ENCODE peak calls at places on chromosomes 16 and 17, in ten cellular contexts. V is heart right ventricle, P is endothelial cell of umbilical vein, Q is cardiac muscle cell, W is fibroblast of pulmonary artery, D is stomach, I is pancreas, G is mucosa of descending colon, U is thoracic aorta, O is PC-3. B is an unnamed sample.

GRCh38 chr17:2420131-2420530 is 19.3 kb upstream of the MNT start:
- DNase-seq in U (no peak), Q (no peak), G (no peak), D (no peak), V (no peak), P (no peak), I (no peak), W (no peak), O (no peak), B (no peak)

GRCh38 chr17:37176683-37177082 is 199.1 kb upstream of the C17orf78 start:
- DNase-seq in O (peak; percentile 16), W (peak; percentile 31), G (no peak), Q (no peak), D (no peak), P (peak; percentile 11), I (no peak), V (no peak), U (no peak), B (no peak)

GRCh38 chr16:50862818-50863672 is 121.2 kb downstream of the CYLD start:
- DNase-seq in D (no peak), W (no peak), I (no peak), P (no peak), O (no peak), U (no peak), V (no peak), G (no peak), Q (no peak), B (no peak)

GRCh38 chr17:13582776-13583414 is 18.8 kb downstream of the HS3ST3A1 start:
- DNase-seq in I (no peak), P (no peak), O (no peak), U (no peak), W (no peak), Q (no peak), V (no peak), G (no peak), D (no peak), B (no peak)

GRCh38 chr16:20910781-20911321 is 10.3 kb downstream of the LYRM1 start:
- DNase-seq in O (peak; percentile 91), Q (no peak), V (no peak), P (peak; percentile 95), I (no peak), U (no peak), W (peak; percentile 94), D (no peak), G (no peak), B (peak; percentile 82)

GRCh38 chr16:60681014-60681413 is 1355.2 kb downstream of the CDH8 start:
- DNase-seq in U (no peak), V (no peak), Q (no peak), D (no peak), P (no peak), O (no peak), I (no peak), G (no peak), W (no peak), B (no peak)

GRCh38 chr17:32283745-32284207 is 18.1 kb downstream of the RHBDL3 start:
- DNase-seq in Q (no peak), U (no peak), D (no peak), P (no peak), V (no peak), W (peak; percentile 48), G (no peak), O (peak; percentile 22), I (no peak), B (no peak)

GRCh38 chr17:8482546-8482945 is 46.9 kb downstream of the NDEL1 start:
- DNase-seq in I (no peak), O (no peak), P (no peak), W (no peak), D (no peak), G (no peak), U (no peak), V (no peak), Q (no peak), B (no peak)

GRCh38 chr16:87324411-87325275 is 7.5 kb upstream of the C16orf95 start:
- DNase-seq in D (no peak), I (peak; percentile 82), P (peak; percentile 28), G (peak; percentile 46), W (peak; percentile 36), U (no peak), Q (peak; percentile 63), V (peak; percentile 38), O (peak; percentile 21), B (no peak)

GRCh38 chr17:78432226-78432894 is 53.9 kb downstream of the PGS1 start:
- DNase-seq in Q (no peak), D (no peak), V (no peak), P (no peak), U (no peak), G (no peak), I (no peak), O (no peak), W (no peak), B (no peak)

GRCh38 chr17:1730004-1730344 is 5.5 kb downstream of the WDR81 start:
- DNase-seq in Q (no peak), V (no peak), D (no peak), U (no peak), I (no peak), W (no peak), P (no peak), O (no peak), G (no peak), B (no peak)

GRCh38 chr17:28384281-28385036 is 13.0 kb downstream of the SARM1 start:
- DNase-seq in U (no peak), I (peak; percentile 96), V (peak; percentile 36), Q (peak; percentile 48), O (peak; percentile 66), P (peak; percentile 25), G (peak; percentile 83), W (no peak), D (peak; percentile 88), B (no peak)

GRCh38 chr17:63976702-63977101 is 4.0 kb upstream of the SCN4A start:
- DNase-seq in V (no peak), W (no peak), I (no peak), P (no peak), O (no peak), U (no peak), D (no peak), G (no peak), Q (no peak), B (no peak)

GRCh38 chr17:64641499-64641898 is 20.6 kb downstream of the SMURF2 start:
- DNase-seq in Q (no peak), D (no peak), W (peak; percentile 75), O (peak; percentile 68), U (no peak), P (peak; percentile 80), I (no peak), V (no peak), G (peak; percentile 27), B (peak; percentile 75)

GRCh38 chr16:78837706-78838105 is 738.3 kb downstream of the WWOX start:
- DNase-seq in V (no peak), W (no peak), P (no peak), O (no peak), G (no peak), U (no peak), Q (no peak), D (no peak), I (no peak), B (no peak)

GRCh38 chr17:82412535-82413520 is 5.3 kb upstream of the HEXD start:
- DNase-seq in V (no peak), G (no peak), U (no peak), D (no peak), W (no peak), O (no peak), P (no peak), I (no peak), Q (no peak), B (no peak)
- TF ChIP-seq CTCF in V (no peak), G (no peak), U (no peak), D (no peak), W (no peak), O (no peak), P (no peak), I (no peak), Q (no peak), B (no peak)

DNA sequence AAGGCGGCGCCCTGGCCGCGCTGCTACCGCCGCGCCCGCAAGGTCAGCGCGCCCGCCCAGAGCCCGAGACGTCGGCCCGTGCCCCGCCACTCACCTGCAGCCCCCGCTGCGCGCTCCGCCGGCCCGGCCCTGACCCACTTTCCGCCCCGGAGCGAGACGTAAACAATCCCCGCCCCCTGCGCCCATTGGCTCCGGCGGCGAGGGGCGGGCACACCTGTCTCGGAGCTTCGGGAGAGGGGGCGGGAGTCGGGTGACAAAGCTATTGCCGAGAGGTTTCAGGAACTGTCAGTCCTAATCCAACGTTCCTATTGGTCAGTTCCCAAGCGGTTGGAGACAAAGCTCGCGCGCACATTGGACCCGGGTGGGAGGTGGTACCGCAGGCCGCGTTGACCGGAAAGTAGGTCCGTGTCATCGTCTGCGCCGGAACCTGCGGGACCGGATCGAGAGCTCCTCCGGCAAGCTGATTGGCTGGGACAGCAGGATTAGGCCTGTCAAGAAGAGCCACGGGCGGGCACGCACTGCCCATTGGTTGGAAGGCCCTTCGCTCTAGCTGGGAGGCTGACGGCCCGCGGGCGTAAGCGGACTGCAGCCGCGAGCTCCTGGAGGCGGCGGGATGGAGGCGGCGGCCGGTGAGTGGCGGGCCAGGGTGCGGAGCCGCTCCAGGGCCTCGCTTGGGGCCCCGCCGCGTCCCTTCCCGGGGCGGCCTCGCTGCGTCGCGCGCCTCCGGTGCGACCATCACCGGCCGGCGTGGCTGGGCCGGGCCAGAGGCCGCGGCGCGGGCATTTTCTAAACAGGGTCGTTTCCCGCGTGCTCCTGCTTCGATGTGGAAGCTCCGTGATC is at the start of the genes NUBP2 and SPSB3:
- DNase-seq in Q (peak; percentile 100), V (peak; percentile 100), G (peak; percentile 99), U (peak; percentile 99), P (peak; percentile 100), W (peak; percentile 100), O (peak; percentile 98), D (peak; percentile 100), I (peak; percentile 100), B (peak; percentile 100)
- H3K4me3 ChIP-seq in Q (peak within 1 kb of the TSS; percentile 92), V (peak within 1 kb of the TSS; percentile 93), G (peak within 1 kb of the TSS; percentile 69), U (peak within 1 kb of the TSS; percentile 89), P (peak within 1 kb of the TSS; percentile 97), W (peak within 1 kb of the TSS; percentile 90), O (peak within 1 kb of the TSS; percentile 89), D (peak within 1 kb of the TSS; percentile 90), I (peak within 1 kb of the TSS; percentile 91), B (peak within 1 kb of the TSS; percentile 83)

DNA sequence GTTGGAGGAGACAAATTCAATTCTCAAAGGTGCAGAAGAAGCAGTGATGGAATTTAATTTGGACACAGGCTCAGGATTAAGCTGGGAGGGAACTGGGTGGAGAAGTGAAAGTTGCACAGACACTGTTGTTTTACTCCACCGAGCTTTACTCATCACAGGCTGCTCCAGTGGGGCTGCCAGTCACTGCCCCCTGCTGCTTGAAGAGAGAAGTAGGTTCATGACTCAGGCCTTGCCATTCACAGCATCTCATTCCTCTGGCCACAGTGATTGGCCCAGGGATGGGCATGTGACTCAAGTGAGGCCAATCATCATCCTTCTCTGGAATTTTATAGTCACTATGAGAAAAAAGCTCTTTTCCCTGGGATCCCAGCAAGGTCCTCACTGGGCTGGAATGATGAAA is 11.8 kb downstream of the GNAO1 start:
- DNase-seq in O (no peak), V (no peak), Q (no peak), D (no peak), P (no peak), U (no peak), G (peak; percentile 24), W (no peak), I (no peak), B (no peak)
- TF ChIP-seq CTCF in O (no peak), V (peak; percentile 38), Q (peak; percentile 14), D (no peak), P (no peak), U (no peak), G (no peak), W (peak; percentile 5), I (no peak), B (no peak)

DNA sequence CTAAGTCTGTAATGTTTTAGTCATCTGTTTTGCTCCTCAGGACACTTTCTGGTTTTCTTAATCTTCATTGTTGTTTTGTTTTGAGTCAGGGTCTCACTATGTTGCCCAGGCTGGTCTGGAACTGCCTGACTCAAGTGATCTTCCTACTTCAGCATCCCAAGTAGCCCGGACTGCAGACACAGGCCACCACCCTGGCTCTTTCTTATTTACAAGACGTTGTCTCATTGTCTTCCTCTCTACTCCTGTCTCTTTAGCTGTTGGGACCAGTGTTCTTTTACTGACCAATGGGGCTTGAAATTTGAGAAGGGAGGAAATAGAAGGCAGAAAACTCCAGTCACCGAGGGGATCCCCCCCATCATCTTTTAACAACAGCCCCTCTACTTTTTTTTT is 1.2 kb downstream of the SCPEP1 start:
- DNase-seq in W (no peak), G (no peak), U (no peak), P (no peak), V (no peak), Q (no peak), O (no peak), I (no peak), D (no peak), B (no peak)
- H3K4me3 ChIP-seq in W (peak overlapping the region; percentile 84), G (no peak overlapping the region), U (peak overlapping the region; percentile 93), P (no peak overlapping the region), V (peak overlapping the region; percentile 73), Q (no peak overlapping the region), O (peak overlapping the region; percentile 85), I (no peak overlapping the region), D (peak overlapping the region; percentile 56), B (peak overlapping the region; percentile 47)